ENCODE peak calls at places on chromosomes 2 and 18, in five cellular contexts. M is CD4-positive, alpha-beta memory T cell; Z is uterus; G is heart left ventricle; F is stimulated activated CD4-positive, alpha-beta T cell treated with anti-CD3 and anti-CD28 coated beads, Interleukin-15, amount 100 ng/mL, for 24 hours. B is an unnamed sample.
A peak's percentile ranks its signal among the peaks of the same experiment; 100 is the strongest.

GRCh38 chr2:190805126-190805525 is 75.5 kb upstream of the GLS start:
- DNase-seq in M (no peak), Z (no peak), G (no peak), F (no peak), B (no peak)

GRCh38 chr2:218832520-218832919 is 917 bp upstream of the PRKAG3 start:
- DNase-seq in M (no peak), Z (no peak), G (no peak), F (no peak), B (no peak)

GRCh38 chr2:37895135-37895534 is 30.0 kb upstream of the RMDN2 start:
- DNase-seq in M (no peak), Z (no peak), G (no peak), F (no peak), B (no peak)

GRCh38 chr2:143193121-143193520 is 63.9 kb downstream of the ARHGAP15 start:
- DNase-seq in M (no peak), Z (no peak), G (no peak), F (no peak), B (no peak)

GRCh38 chr2:239811001-239811798 is 213.9 kb downstream of the NDUFA10 start:
- DNase-seq in M (no peak), Z (peak; percentile 18), G (peak; percentile 11), F (no peak), B (no peak)

GRCh38 chr2:143463717-143464116 is 334.5 kb downstream of the ARHGAP15 start:
- DNase-seq in M (no peak), Z (no peak), G (no peak), F (no peak), B (no peak)

GRCh38 chr2:30359644-30360167 is 87.3 kb upstream of the LCLAT1 start:
- DNase-seq in M (no peak), Z (peak; percentile 60), G (peak; percentile 86), F (no peak), B (no peak)

GRCh38 chr2:232434091-232434490 is 21.9 kb upstream of the ALPI start:
- DNase-seq in M (no peak), Z (no peak), G (no peak), F (no peak), B (no peak)

GRCh38 chr18:59660976-59661743 is 36.1 kb downstream of the CCBE1 start:
- DNase-seq in M (no peak), Z (no peak), G (no peak), F (no peak), B (no peak)

GRCh38 chr18:77671456-77672167 is 422.0 kb downstream of the GALR1 start:
- DNase-seq in M (no peak), Z (no peak), G (no peak), F (no peak), B (no peak)

GRCh38 chr2:8565399-8566154 is 116.3 kb upstream of the ID2 start:
- DNase-seq in M (no peak), Z (no peak), G (peak; percentile 10), F (no peak), B (no peak)

GRCh38 chr2:96856776-96857673 is 791 bp downstream of the ANKRD39 start:
- DNase-seq in M (no peak), Z (peak; percentile 40), G (no peak), F (peak; percentile 64), B (no peak)

GRCh38 chr2:206217162-206217561 is 57.3 kb upstream of the ZDBF2 start:
- DNase-seq in M (no peak), Z (no peak), G (no peak), F (no peak), B (peak; percentile 77)

GRCh38 chr18:53944721-53945120 is 279.7 kb downstream of the MBD2 start:
- DNase-seq in M (no peak), Z (no peak), G (no peak), F (no peak), B (no peak)

GRCh38 chr2:121144111-121144510 is 140.9 kb downstream of the TFCP2L1 start:
- DNase-seq in M (no peak), Z (no peak), G (no peak), F (no peak), B (no peak)

GRCh38 chr2:9982248-9982647 is 30.8 kb downstream of the GRHL1 start:
- DNase-seq in M (no peak), Z (peak; percentile 40), G (no peak), F (no peak), B (peak; percentile 22)

GRCh38 chr18:8994603-8995002 is 107.9 kb upstream of the NDUFV2 start:
- DNase-seq in M (no peak), Z (no peak), G (no peak), F (no peak), B (no peak)

GRCh38 chr18:3027301-3027700 is 14.4 kb upstream of the LPIN2 start:
- DNase-seq in M (no peak), Z (no peak), G (no peak), F (no peak), B (no peak)

GRCh38 chr2:238169021-238169707 is 10.4 kb downstream of the ERFE start:
- DNase-seq in M (no peak), Z (peak; percentile 73), G (no peak), F (no peak), B (no peak)

GRCh38 chr18:22932885-22933205 is 283 bp upstream of the RBBP8 start:
- DNase-seq in M (no peak), Z (no peak), G (no peak), F (no peak), B (no peak)

GRCh38 chr2:158544998-158545397 is 88.2 kb downstream of the PKP4 start:
- DNase-seq in M (no peak), Z (no peak), G (no peak), F (no peak), B (no peak)

GRCh38 chr18:57887984-57888383 is 84.9 kb upstream of the ATP8B1 start:
- DNase-seq in M (no peak), Z (no peak), G (no peak), F (no peak), B (no peak)

GRCh38 chr2:84889332-84889731 is 8.4 kb upstream of the TRABD2A start:
- DNase-seq in M (no peak), Z (no peak), G (no peak), F (no peak), B (no peak)

GRCh38 chr2:74741076-74741460 is 87.0 kb downstream of the SEMA4F start:
- DNase-seq in M (no peak), Z (no peak), G (no peak), F (no peak), B (no peak)

GRCh38 chr2:12931211-12931844 is 214.6 kb downstream of the TRIB2 start:
- DNase-seq in M (no peak), Z (peak; percentile 28), G (no peak), F (no peak), B (no peak)

GRCh38 chr18:48540329-48541025 is 1.6 kb downstream of the CTIF start:
- DNase-seq in M (peak; percentile 56), Z (peak; percentile 65), G (peak; percentile 80), F (peak; percentile 63), B (peak; percentile 84)

GRCh38 chr2:175180701-175181103 is 808 bp downstream of the ATP5MC3 start:
- DNase-seq in M (peak; percentile 62), Z (no peak), G (peak; percentile 53), F (peak; percentile 77), B (peak; percentile 57)

GRCh38 chr2:131659168-131659572 is 131.5 kb downstream of the CCDC74A start:
- DNase-seq in M (no peak), Z (no peak), G (no peak), F (no peak), B (no peak)

GRCh38 chr18:51275712-51276473 is 78.4 kb upstream of the MEX3C start:
- DNase-seq in M (no peak), Z (no peak), G (peak; percentile 29), F (no peak), B (no peak)

GRCh38 chr18:40037386-40037785 is 1917.6 kb upstream of the PIK3C3 start:
- DNase-seq in M (no peak), Z (no peak), G (no peak), F (no peak), B (no peak)

GRCh38 chr2:164613321-164613982 is 7.8 kb downstream of the GRB14 start:
- DNase-seq in M (no peak), Z (no peak), G (no peak), F (no peak), B (no peak)

GRCh38 chr2:119341684-119342083 is 24.9 kb downstream of the C2orf76 start:
- DNase-seq in M (no peak), Z (no peak), G (no peak), F (no peak), B (no peak)

GRCh38 chr2:26562811-26563645 is 78.1 kb downstream of the CIB4 start:
- DNase-seq in M (no peak), Z (no peak), G (no peak), F (no peak), B (peak; percentile 39)

GRCh38 chr2:101704046-101704466 is 6.5 kb downstream of the MAP4K4 start:
- DNase-seq in M (no peak), Z (peak; percentile 61), G (peak; percentile 28), F (peak; percentile 33), B (no peak)

GRCh38 chr2:8277921-8278571 is 403.8 kb upstream of the ID2 start:
- DNase-seq in M (no peak), Z (no peak), G (no peak), F (no peak), B (no peak)

GRCh38 chr2:119230630-119231185 is 7.1 kb downstream of the STEAP3 start:
- DNase-seq in M (no peak), Z (no peak), G (no peak), F (no peak), B (no peak)

GRCh38 chr18:24180048-24180447 is 41.2 kb downstream of the CABYR start:
- DNase-seq in M (no peak), Z (no peak), G (no peak), F (no peak), B (no peak)

GRCh38 chr2:18800240-18800971 is 211.0 kb upstream of the NT5C1B start:
- DNase-seq in M (no peak), Z (no peak), G (no peak), F (no peak), B (no peak)

GRCh38 chr18:11091746-11092145 is 57.6 kb downstream of the PIEZO2 start:
- DNase-seq in M (no peak), Z (no peak), G (no peak), F (no peak), B (no peak)

B was measured in ecto neural progenitor cell.